ENCODE peak calls at places on chromosomes 6 and 20, in five cellular contexts. U, C, B, R and J are unnamed samples. For H3K9me3, the result is how much of the 10 kb centered on the place peaks cover.

GRCh38 chr20:23150304-23151007 is 64.3 kb upstream of the CD93 start:
- DNase-seq in U (no peak), C (peak), B (no peak), R (no peak), J (no peak)

GRCh38 chr20:1636621-1637020 is 16.8 kb upstream of the SIRPB1 start:
- DNase-seq in U (no peak), C (no peak), B (no peak), R (no peak), J (no peak)

GRCh38 chr6:35370124-35370741 is 27.9 kb downstream of the PPARD start:
- DNase-seq in U (peak), C (peak), B (peak), R (peak), J (no peak)

GRCh38 chr6:117399924-117400323 is 25.8 kb downstream of the ROS1 start:
- DNase-seq in U (peak), C (no peak), B (peak), R (no peak), J (no peak)

GRCh38 chr20:50957276-50957675 is 1.1 kb downstream of the DPM1 start:
- DNase-seq in U (peak), C (no peak), B (peak), R (no peak), J (no peak)

GRCh38 chr6:1285589-1286340 is 26.1 kb upstream of the FOXQ1 start:
- DNase-seq in U (no peak), C (no peak), B (peak), R (no peak), J (no peak)

GRCh38 chr20:63552481-63553249 is 1.3 kb upstream of the FNDC11 start:
- DNase-seq in U (peak), C (peak), B (no peak), R (no peak), J (no peak)

GRCh38 chr20:52190437-52191131 is 995 bp downstream of the ZFP64 start:
- DNase-seq in U (peak), C (peak), B (peak), R (peak), J (peak)

GRCh38 chr6:41524634-41525011 is 21.6 kb upstream of the FOXP4 start:
- DNase-seq in U (no peak), C (no peak), B (no peak), R (no peak), J (no peak)

GRCh38 chr6:14151773-14152172 is 34.2 kb downstream of the CD83 start:
- DNase-seq in U (no peak), C (no peak), B (no peak), R (no peak), J (no peak)

GRCh38 chr6:63839485-63839884 is 203.9 kb downstream of the PHF3 start:
- DNase-seq in U (no peak), C (no peak), B (peak), R (no peak), J (no peak)

GRCh38 chr6:167706313-167707109 is 120.2 kb upstream of the AFDN start:
- DNase-seq in U (no peak), C (peak), B (no peak), R (no peak), J (no peak)

GRCh38 chr6:11025911-11026635 is 18.0 kb downstream of the ELOVL2 start:
- DNase-seq in U (no peak), C (no peak), B (no peak), R (no peak), J (peak)

GRCh38 chr6:39879535-39879934 is 54.7 kb downstream of the MOCS1 start:
- DNase-seq in U (no peak), C (no peak), B (no peak), R (no peak), J (no peak)

GRCh38 chr6:39880521-39881048 is 53.7 kb downstream of the MOCS1 start:
- DNase-seq in U (no peak), C (peak), B (no peak), R (no peak), J (no peak)

GRCh38 chr6:39882567-39882953 is 51.7 kb downstream of the MOCS1 start:
- DNase-seq in U (no peak), C (no peak), B (peak), R (no peak), J (no peak)

GRCh38 chr6:39884696-39885095 is 49.6 kb downstream of the MOCS1 start:
- DNase-seq in U (no peak), C (no peak), B (peak), R (no peak), J (no peak)

DNA sequence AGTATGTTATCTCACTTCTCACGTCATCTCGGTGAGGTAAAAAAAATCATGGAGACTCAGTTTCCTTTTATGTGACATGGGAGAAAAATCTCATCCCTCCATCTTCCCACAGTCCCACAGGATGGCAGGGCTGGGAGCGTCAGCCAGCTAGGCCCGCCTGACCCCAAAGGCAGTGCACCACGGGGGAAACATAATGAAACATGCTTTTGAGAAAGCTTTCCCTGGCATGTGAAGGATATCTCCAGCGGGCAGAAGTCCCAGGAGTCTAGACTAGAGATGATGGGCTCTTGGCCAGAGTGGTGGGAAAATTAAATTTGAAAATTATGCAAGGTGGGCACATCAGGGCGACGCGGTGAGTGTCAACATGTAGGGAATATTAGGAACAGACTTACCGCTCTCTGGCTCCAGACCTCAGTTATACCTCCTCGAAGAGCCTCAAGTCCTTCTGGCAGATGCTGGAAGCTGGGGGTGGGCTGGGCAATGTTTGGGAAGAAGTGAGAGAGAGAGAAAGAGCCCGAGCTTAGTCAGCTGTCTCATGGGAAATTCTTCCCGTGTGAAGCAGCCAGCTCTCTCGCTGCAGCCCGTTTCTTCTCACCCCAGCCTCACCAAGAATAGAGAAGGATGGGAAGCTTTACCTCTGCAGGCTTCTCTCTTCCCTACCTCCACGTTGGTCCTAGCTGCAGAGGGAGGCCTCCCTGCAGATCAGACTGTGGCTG is 52.3 kb downstream of the MOCS1 start:
- DNase-seq in U (no peak), C (no peak), B (peak), R (no peak), J (no peak)
- H3K4me2 ChIP-seq in U (no peak), C (no peak), B (peak), R (no peak), J (no peak)

GRCh38 chr6:169685860-169686259 is 16.0 kb downstream of the WDR27 start:
- DNase-seq in U (no peak), C (no peak), B (no peak), R (no peak), J (no peak)
- H3K9me3 ChIP-seq in U (under half), C (under half), B (under half), R (under half), J (under half)

DNA sequence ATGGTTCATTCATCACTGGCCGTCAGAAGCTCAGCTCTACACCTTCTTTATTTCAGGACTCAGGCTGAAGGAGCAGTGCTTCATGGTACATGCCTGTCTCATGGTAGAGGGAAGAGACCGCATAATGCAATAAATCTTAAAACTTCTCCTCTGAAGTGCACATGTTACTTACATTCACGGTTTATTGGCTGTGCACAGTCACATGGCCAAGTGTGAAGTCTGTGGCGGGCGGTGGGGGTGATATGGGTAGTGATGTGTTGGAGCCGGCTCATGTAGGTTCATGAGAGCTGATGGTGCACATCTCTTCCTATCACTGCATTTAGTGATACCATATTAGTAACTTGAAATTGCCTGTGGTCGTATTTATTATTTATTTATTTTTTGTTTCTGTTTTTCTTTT is 102.9 kb downstream of the CTNNBL1 start:
- DNase-seq in U (no peak), C (no peak), B (no peak), R (no peak), J (no peak)
- TF ChIP-seq EZH2 in U (no peak), C (no peak), B (no peak), R (no peak), J (no peak)

DNA sequence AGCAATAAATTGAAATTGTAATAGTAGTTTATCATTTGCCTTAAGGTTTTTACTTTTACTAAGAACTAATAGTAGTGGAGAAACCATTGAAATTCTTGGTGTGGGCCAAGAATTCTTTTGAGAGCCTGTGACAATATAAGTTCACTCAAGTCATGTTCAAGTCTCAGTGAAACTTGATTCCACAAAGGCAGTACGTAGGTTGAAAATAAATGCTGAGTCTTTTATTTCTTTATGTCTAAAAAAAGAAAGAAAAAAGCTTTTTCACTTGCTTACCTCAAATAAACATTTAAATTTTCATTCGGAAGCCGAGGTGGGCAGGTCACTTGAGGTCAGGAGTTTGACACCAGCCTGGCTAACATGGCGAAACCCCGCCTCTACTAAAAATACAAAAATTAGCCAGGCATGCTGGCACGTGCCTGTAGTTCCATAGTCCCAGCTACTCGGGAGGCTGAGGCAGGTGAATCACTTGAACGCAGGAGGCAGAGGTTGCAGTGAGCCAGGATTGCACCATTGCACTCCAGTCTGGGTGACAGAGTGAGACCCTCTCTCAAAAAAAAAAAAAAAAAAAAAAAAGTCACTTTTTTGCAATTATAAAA is 57.8 kb upstream of the NELFCD start:
- DNase-seq in U (no peak), C (no peak), B (no peak), R (no peak), J (no peak)
- H3K4me2 ChIP-seq in U (no peak), C (no peak), B (no peak), R (no peak), J (no peak)